ENCODE peak calls at places on chromosomes 16 and 17, in eight cellular contexts. C, N, B, I, U, K, J and W are unnamed samples.

GRCh38 chr16:85621698-85622433 is 8.7 kb downstream of the GSE1 start:
- DNase-seq in J (no peak), N (no peak), U (no peak), I (no peak), C (no peak), K (no peak), B (peak; percentile 86), W (no peak)

GRCh38 chr17:13410874-13411273 is 190.9 kb downstream of the HS3ST3A1 start:
- DNase-seq in J (no peak), K (no peak), I (no peak), N (no peak), U (no peak), C (no peak), B (no peak), W (no peak)

GRCh38 chr17:49914664-49915063 is 54.3 kb upstream of the DLX4 start:
- DNase-seq in B (no peak), U (no peak), K (no peak), C (no peak), I (no peak), J (no peak), N (no peak), W (no peak)

GRCh38 chr17:37725601-37726146 is 19.2 kb downstream of the HNF1B start:
- DNase-seq in N (no peak), U (peak; percentile 27), J (no peak), B (peak; percentile 83), K (no peak), I (no peak), C (no peak), W (no peak)

GRCh38 chr16:66304151-66304550 is 62.3 kb upstream of the CDH5 start:
- DNase-seq in I (no peak), C (no peak), J (no peak), N (no peak), U (no peak), K (no peak), B (no peak), W (no peak)

GRCh38 chr17:79981090-79981489 is 54.6 kb downstream of the TBC1D16 start:
- DNase-seq in B (no peak), K (no peak), I (peak; percentile 22), J (no peak), N (no peak), U (peak; percentile 59), C (no peak), W (no peak)

GRCh38 chr16:11632455-11632921 is 35.8 kb upstream of the SNN start:
- DNase-seq in U (peak; percentile 61), I (no peak), N (peak; percentile 66), C (no peak), B (peak; percentile 39), J (peak; percentile 47), K (peak; percentile 71), W (no peak)

GRCh38 chr17:49634487-49634865 is 43.4 kb downstream of the SPOP start:
- DNase-seq in U (no peak), K (no peak), I (no peak), B (no peak), J (no peak), N (no peak), C (no peak), W (no peak)

GRCh38 chr17:13734880-13735279 is 133.2 kb upstream of the HS3ST3A1 start:
- DNase-seq in C (no peak), K (no peak), N (no peak), I (no peak), B (no peak), J (no peak), U (no peak), W (no peak)

GRCh38 chr16:79751785-79752184 is 151.2 kb upstream of the MAF start:
- DNase-seq in J (no peak), C (no peak), N (peak; percentile 59), B (peak; percentile 42), I (no peak), U (no peak), K (peak; percentile 92), W (peak; percentile 26)

GRCh38 chr16:88320947-88321634 is 61.7 kb upstream of the ZNF469 start:
- DNase-seq in I (no peak), N (no peak), C (no peak), U (no peak), B (no peak), J (no peak), K (no peak), W (no peak)

GRCh38 chr17:2058521-2059124 is 3.7 kb downstream of the HIC1 start:
- DNase-seq in B (peak; percentile 86), K (peak; percentile 75), C (peak; percentile 82), U (no peak), I (no peak), N (peak; percentile 86), J (peak; percentile 87), W (peak; percentile 48)

GRCh38 chr17:4777969-4778760 is 6.5 kb downstream of the TM4SF5 start:
- DNase-seq in K (no peak), I (no peak), N (peak; percentile 11), C (no peak), J (no peak), U (no peak), B (no peak), W (no peak)

GRCh38 chr17:31517524-31517923 is 126.0 kb downstream of the RAB11FIP4 start:
- DNase-seq in C (peak; percentile 78), B (no peak), U (peak; percentile 69), N (no peak), J (no peak), I (no peak), K (no peak), W (no peak)
- TF ChIP-seq CTCF in C (peak; percentile 76), B (no peak), U (peak; percentile 59), N (peak; percentile 14), J (peak; percentile 15), I (no peak), K (no peak), W (peak; percentile 20)

DNA sequence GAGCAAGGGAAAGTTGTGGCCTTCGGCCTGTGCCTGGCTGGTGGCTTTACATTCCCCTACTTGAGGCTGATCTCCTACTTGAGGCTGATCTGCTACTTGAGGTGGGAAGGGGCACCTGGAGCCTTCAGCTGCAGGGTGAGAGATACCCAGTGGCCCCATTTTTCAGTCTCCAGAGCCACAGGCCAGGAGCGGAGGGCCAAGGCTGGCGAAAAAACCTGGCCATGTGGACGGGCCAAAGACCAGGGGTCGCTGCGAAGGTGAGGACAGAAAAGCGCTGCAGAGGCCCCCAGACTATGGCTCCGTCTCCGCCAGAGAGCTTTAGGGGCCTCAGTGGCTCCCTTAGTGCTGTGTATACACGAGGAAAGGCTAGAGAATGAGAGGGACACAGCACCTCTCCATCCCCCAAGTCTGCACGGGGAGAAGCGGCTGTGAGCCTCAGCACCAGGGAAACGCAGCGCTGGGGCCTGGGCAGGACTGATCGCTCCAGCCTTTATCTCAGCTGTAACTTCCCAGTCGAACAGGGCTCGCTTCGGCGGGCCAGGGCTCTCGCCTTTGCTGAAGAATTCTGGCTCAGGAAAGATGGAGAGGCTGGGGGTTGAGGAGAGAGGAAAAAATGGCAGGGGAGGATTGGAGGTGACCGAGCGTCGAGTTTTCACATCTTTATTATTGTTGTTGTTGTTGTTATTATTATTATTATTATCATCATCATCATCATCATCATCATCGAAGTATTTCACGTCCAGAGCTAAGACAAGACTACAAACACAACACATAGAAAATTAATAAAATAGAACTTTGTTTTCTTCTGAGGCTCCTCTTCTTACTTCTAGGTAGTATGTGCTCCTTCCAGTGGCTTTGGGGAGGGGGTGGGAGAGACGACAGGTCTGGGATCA is 1.8 kb upstream of the HOXB5 start:
- DNase-seq in N (no peak), B (no peak), U (no peak), C (no peak), J (no peak), I (no peak), K (no peak), W (no peak)
- H3K27me3 ChIP-seq in N (no peaks in the 10 kb centered on the region), B (no peaks in the 10 kb centered on the region), U (peaks cover 100% of the 10 kb centered on the region), C (peaks cover 100% of the 10 kb centered on the region), J (peaks cover 100% of the 10 kb centered on the region), I (peaks cover 91% of the 10 kb centered on the region), K (peaks cover 67% of the 10 kb centered on the region), W (peaks cover 75% of the 10 kb centered on the region)

GRCh38 chr17:44086364-44087311 is 16.1 kb downstream of the G6PC3 start:
- DNase-seq in J (no peak), K (peak; percentile 89), N (peak; percentile 80), B (no peak), U (peak; percentile 67), I (no peak), C (peak; percentile 52), W (peak; percentile 53)

GRCh38 chr17:44084131-44084538 is 13.6 kb downstream of the G6PC3 start:
- DNase-seq in U (peak; percentile 64), J (no peak), C (peak; percentile 86), I (no peak), B (peak; percentile 41), N (no peak), K (no peak), W (no peak)

GRCh38 chr17:44083250-44083849 is 12.8 kb downstream of the G6PC3 start:
- DNase-seq in K (no peak), I (no peak), C (no peak), U (no peak), J (no peak), N (no peak), B (no peak), W (no peak)

GRCh38 chr17:44087319-44087718 is 16.8 kb downstream of the G6PC3 start:
- DNase-seq in K (no peak), N (no peak), J (no peak), I (no peak), C (peak; percentile 53), U (no peak), B (no peak), W (no peak)

DNA sequence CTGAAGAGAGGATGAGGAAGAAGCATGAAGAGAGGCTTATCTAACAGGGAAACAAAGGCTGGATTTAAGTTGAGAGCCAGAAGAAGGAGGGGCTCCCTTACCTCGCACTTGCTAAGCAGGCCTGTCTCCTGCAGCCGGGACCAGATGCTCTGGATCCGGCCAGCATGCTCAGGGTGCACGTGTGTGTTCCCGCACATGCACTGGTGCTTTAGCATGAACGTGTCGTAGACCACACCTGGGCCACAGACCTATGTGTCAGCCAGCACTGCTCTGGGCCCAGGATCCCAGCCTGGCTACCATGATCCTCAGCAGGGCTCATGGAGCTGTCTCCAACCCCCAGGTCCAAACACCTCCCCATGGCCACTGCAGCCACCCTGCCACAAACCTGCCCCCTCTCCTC is 14.4 kb downstream of the G6PC3 start:
- DNase-seq in U (peak; percentile 41), B (no peak), I (no peak), J (no peak), C (no peak), K (no peak), N (no peak), W (no peak)
- H3K27ac ChIP-seq in U (peak overlapping the region; percentile 80), B (no peak overlapping the region), I (no peak overlapping the region), J (no peak overlapping the region), C (no peak overlapping the region), K (no peak overlapping the region), N (no peak overlapping the region), W (no peak overlapping the region)

GRCh38 chr16:30351586-30352419 is 3.3 kb downstream of the CD2BP2 start:
- DNase-seq in B (peak; percentile 46), C (no peak), K (peak; percentile 86), I (peak; percentile 80), U (no peak), J (peak; percentile 80), N (peak; percentile 92), W (peak; percentile 93)

GRCh38 chr16:30354423-30355143 is 525 bp downstream of the CD2BP2 start:
- DNase-seq in B (peak; percentile 55), C (peak; percentile 63), I (peak; percentile 36), N (no peak), J (no peak), U (peak; percentile 75), K (no peak), W (no peak)

GRCh38 chr16:30353438-30354129 is 1.5 kb downstream of the CD2BP2 start:
- DNase-seq in B (no peak), U (no peak), K (no peak), J (no peak), C (no peak), N (peak; percentile 41), I (peak; percentile 49), W (no peak)

GRCh38 chr16:30351001-30351441 is 4.1 kb downstream of the CD2BP2 start:
- DNase-seq in K (no peak), N (peak; percentile 44), C (no peak), U (no peak), B (no peak), I (no peak), J (no peak), W (no peak)

GRCh38 chr16:30352488-30353401 is 2.4 kb downstream of the CD2BP2 start:
- DNase-seq in K (no peak), N (peak; percentile 48), C (peak; percentile 41), U (no peak), B (no peak), I (peak; percentile 45), J (no peak), W (no peak)
- TF ChIP-seq CTCF in K (no peak), N (peak; percentile 10), C (peak; percentile 25), U (peak; percentile 17), B (no peak), I (no peak), J (no peak), W (peak; percentile 15)